ENCODE peak calls at places on chromosomes 3 and 15, in four cellular contexts. V is IMR-90, R is K562, L is HepG2. K is an unnamed sample.

GRCh38 chr3:128993461-128994172 is at the start of gene CFAP92:
- DNase-seq in V (peak), R (peak), L (no peak), K (peak)

GRCh38 chr3:10551139-10551538 is 45.8 kb upstream of the ATP2B2 start:
- DNase-seq in V (no peak), R (no peak), L (no peak), K (no peak)

GRCh38 chr3:20852712-20853111 is 666.7 kb upstream of the SGO1 start:
- DNase-seq in V (no peak), R (no peak), L (peak), K (no peak)

GRCh38 chr3:187976361-187976900 is 177.5 kb upstream of the LPP start:
- DNase-seq in V (no peak), R (no peak), L (no peak), K (no peak)

GRCh38 chr15:70964686-70965085 is 72.1 kb downstream of the LRRC49 start:
- DNase-seq in V (no peak), R (no peak), L (no peak), K (no peak)

GRCh38 chr3:115165266-115165665 is 18.2 kb upstream of the ZBTB20 start:
- DNase-seq in V (no peak), R (no peak), L (no peak), K (no peak)

GRCh38 chr3:53211704-53212702 is 43.8 kb downstream of the TKT start:
- DNase-seq in V (no peak), R (no peak), L (no peak), K (no peak)

GRCh38 chr3:89527736-89528335 is 420.4 kb downstream of the EPHA3 start:
- DNase-seq in V (no peak), R (no peak), L (no peak), K (no peak)

GRCh38 chr3:7728566-7729519 is 772.8 kb upstream of the LMCD1 start:
- DNase-seq in V (no peak), R (no peak), L (no peak), K (no peak)

GRCh38 chr3:117184574-117184973 is 475.0 kb downstream of the TUSC7 start:
- DNase-seq in V (peak), R (no peak), L (no peak), K (no peak)

GRCh38 chr3:29099775-29100174 is 181.1 kb upstream of the RBMS3 start:
- DNase-seq in V (peak), R (no peak), L (no peak), K (no peak)

GRCh38 chr15:68644996-68645395 is 66.2 kb downstream of the CORO2B start:
- DNase-seq in V (no peak), R (no peak), L (no peak), K (no peak)

GRCh38 chr3:138440137-138440536 is 5.7 kb downstream of the ESYT3 start:
- DNase-seq in V (no peak), R (no peak), L (no peak), K (no peak)

GRCh38 chr3:172033392-172033791 is 6.0 kb upstream of the FNDC3B start:
- DNase-seq in V (no peak), R (no peak), L (no peak), K (no peak)

GRCh38 chr3:102163039-102163817 is 271.6 kb upstream of the ZPLD1 start:
- DNase-seq in V (peak), R (no peak), L (no peak), K (peak)

GRCh38 chr3:34202975-34203374 is 404.5 kb downstream of the PDCD6IP start:
- DNase-seq in V (no peak), R (no peak), L (no peak), K (no peak)

GRCh38 chr3:141448606-141449216 is 38.1 kb upstream of the RASA2 start:
- DNase-seq in V (peak), R (no peak), L (no peak), K (no peak)

GRCh38 chr3:126320517-126321293 is 36.5 kb downstream of the KLF15 start:
- DNase-seq in V (no peak), R (no peak), L (no peak), K (no peak)

GRCh38 chr3:184218814-184219213 is 10.6 kb upstream of the VWA5B2 start:
- DNase-seq in V (no peak), R (no peak), L (no peak), K (no peak)

DNA sequence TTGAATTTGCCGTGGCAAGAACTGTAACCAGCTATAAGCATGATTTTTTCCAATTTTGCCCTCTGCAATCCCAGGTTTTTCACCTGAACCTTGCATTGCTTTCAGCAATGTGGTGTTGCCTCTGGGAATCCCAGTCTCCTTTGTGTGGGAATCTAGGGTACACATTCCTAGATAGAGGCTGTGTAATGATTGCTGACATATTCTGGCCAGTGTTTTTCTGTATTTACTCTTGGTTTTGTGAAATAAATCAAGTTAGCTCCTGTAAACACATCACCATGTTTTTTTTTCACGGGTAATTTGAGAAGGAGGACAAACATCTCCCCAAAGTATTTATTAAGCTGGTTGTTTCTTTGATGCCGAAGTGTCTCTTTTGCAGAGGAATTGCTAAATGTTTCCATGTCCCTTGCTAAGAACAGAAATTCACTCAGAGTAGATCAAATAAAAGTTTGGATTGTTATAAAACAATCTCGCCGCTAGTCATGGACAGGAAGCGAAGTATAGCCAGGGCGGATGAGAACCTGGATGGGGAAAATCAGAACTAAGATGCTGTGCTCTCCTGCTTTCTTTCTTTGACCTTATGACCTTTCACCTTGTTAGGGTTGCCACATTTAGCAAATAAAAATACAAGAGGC is 1.2 kb downstream of the CFAP91 start:
- DNase-seq in V (no peak), R (no peak), L (peak), K (no peak)
- H3K27ac ChIP-seq in V (no peak), R (no peak), L (no peak), K (no peak)

DNA sequence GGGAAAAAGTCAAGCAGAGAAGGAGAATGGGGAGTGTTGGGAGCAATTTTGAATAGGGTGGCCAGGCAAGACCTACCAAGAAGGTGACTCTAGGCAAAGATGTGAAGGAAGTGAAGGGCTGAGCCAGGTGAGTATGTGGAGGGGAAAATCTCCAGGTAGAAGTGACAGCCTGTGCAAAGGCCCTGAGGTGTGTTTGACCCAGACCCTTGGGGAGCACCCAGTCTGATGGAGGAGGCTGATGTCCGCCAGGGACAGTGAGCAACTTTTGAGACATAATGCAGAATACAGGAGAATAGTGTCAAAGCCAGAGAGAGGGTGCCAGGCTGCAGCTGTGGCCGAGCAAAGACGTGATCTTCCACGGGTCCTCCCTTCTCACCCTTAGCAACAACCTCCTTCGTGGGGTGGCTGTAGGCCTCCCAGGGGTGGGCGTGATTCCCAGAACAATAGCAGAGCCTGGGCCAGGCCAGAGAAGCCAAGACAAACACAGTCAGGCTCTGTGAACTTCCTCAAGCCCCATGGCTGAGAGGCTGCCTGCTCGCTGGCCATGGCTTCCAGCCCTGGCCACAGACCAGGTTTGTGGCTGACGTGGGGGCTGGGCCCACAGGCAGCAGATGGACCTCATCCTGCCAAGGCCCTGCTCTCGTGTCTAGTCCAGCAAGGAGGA is 58.1 kb downstream of the SLC6A6 start:
- DNase-seq in V (peak), R (no peak), L (no peak), K (no peak)
- TF ChIP-seq MAZ in V (peak), R (no peak), L (no peak), K (no peak)

GRCh38 chr3:193847402-193847801 is 254.4 kb downstream of the OPA1 start:
- DNase-seq in V (no peak), R (no peak), L (no peak), K (no peak)

GRCh38 chr3:193845144-193845543 is 252.1 kb downstream of the OPA1 start:
- DNase-seq in V (no peak), R (no peak), L (no peak), K (no peak)

GRCh38 chr3:193844472-193844871 is 251.5 kb downstream of the OPA1 start:
- DNase-seq in V (no peak), R (no peak), L (no peak), K (no peak)

GRCh38 chr3:193848547-193848946 is 255.5 kb downstream of the OPA1 start:
- DNase-seq in V (no peak), R (no peak), L (no peak), K (no peak)

DNA sequence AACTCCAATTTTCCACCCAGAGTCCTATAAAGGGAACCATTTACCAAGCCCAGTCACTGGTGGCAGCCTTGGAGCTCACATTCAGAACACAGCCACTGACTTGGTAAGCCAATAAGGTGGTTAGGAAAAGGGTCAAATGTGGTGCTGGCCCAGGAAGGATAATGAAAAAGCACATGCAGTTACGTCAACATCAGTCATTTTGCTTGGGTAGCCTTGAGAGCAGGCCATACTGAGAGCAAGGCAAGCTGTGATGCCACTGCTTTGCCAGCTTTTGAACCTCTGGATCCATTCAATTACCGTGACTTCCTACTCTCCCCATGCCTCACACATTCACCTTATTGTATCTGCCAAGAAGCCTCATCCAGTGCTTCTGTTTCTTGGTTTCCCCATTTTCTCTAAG is 253.6 kb downstream of the OPA1 start:
- DNase-seq in V (no peak), R (no peak), L (no peak), K (no peak)
- H3K27ac ChIP-seq in V (no peak), R (peak), L (no peak), K (no peak)

DNA sequence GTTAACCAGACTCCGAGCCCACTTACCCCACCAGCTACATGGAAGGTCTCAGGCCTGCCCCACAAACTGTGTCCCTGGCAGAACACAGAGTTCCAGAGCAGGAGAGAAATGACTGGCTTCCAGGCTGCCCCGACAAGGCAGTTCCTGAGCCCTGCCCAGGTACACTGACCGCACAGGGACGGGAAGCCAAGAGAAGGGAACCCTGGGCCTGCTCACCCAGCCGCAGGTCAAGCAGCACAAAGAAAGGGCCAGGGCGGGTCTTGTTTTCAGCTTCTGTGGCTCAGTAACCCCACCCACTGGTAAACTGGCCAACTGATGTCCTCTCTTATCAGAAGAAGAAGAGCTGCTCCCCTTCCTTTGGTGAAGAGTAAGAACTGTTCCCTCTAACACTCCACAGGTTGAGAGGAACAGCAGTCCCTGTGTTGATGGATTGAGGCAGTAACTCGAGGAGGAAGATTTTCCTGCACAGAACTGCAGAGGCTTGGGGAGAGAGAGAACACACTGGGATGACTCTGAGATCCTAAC is 68.4 kb downstream of the CRTC3 start:
- DNase-seq in V (no peak), R (peak), L (peak), K (no peak)
- TF ChIP-seq MAZ in V (no peak), R (peak), L (no peak), K (no peak)

DNA sequence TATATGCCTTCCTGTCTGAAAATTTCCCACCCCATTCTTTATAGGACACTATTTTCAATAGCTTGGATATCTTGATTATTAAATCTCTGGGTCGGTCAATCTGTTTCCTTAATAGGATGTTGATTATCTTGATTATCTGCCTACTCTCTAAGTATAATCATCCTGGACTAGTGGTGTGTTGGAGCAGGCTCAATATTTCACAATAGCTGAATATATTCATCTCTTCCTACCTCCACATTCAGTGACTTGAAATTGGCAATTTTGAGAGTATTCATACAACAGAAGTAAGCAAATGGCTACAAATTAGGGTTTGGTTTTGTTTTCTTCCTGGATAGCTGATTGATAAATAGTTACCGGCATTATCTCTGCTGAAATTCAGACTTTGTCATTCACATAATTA is 1162.6 kb downstream of the ROBO1 start:
- DNase-seq in V (no peak), R (no peak), L (no peak), K (no peak)
- H3K27ac ChIP-seq in V (no peak), R (no peak), L (no peak), K (no peak)

DNA sequence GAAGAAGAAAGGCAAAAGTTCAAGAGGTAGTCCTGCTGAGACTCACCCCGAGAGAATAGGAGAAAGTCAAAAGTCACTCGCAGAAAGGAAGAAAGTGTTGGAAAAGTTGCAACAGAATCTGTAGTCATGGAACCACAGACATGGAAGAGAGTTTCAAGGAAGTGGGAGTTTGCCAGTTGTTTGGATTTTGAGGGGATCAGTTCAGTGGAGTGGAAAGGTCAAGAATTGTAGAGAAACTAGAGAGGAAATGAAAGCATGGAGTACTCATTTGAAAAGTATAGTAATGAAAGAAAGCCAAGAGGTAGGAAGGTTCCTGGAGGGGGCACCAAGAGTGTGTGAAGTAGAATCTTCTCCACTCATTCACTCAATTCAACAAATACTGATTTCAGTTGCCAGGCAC is 34.7 kb downstream of the SPTSSB start:
- DNase-seq in V (no peak), R (no peak), L (no peak), K (no peak)
- TF ChIP-seq MAZ in V (no peak), R (no peak), L (no peak), K (no peak)

DNA sequence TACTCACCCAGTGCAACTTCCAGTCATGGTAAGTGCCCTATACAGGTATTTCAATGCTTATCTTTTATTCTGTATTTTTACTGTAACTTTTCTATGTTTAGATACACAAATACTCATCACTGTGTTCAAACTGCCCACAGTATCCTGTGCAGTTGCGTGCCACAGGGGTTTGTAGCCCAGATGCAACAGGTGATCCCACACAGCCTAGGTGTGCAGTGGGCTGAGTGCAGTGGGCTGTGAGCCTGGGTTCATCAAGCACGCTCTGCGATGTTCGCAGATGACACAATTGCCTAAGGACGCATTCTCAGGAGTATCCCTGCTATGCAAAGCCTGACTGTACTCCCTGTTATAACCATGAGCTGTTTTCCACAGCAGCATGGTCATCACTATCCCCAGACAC is 36.2 kb upstream of the VGLL4 start:
- DNase-seq in V (no peak), R (no peak), L (no peak), K (no peak)
- H3K27ac ChIP-seq in V (no peak), R (no peak), L (no peak), K (no peak)

DNA sequence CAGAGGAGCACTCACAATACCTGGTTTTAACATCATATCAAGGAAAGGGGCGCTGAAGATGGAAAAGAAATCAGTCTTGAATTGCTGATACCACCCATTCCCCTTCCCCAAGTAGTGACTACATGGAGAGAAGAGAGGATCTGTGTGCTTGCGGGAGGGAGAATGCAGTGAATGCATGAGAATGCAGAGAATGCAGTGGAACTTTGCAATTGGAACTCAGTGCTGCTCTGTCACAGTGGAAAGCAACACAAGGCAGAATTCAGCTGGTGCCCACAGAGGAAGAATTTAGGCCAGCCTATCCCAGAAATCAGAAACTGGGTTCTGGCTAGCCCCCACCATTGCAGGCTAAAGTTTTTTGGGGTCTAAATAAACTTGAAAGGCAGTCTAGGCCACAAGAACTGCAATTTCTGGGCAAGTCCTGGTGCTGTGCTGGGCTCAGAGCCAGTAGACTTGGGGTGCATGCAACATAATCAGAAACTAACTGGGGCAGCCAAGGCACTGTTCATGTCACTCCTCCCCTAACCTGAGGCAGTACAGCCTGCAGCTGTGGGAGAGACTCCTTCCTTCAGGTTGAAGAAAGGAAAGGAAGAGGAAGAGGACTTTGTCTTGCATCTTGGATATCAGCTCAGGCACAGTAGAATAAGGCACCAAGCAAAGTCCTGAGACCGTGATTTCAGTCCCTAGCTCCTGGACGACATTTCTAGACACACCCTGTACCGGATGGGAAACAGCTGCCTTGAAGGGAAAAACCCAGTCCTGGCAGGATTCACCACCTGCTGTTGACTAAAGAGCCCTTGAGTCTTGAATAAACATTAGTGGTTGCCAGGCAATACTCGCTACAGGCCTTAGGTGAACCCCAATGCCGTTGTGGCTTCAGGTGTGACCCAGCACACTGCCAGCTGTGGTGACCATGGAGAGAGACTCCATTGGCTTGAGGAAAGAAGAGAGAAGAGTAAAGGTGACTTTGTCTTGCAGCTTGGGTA is 329.3 kb downstream of the TBL1XR1 start:
- DNase-seq in V (no peak), R (no peak), L (no peak), K (no peak)
- TF ChIP-seq MAZ in V (no peak), R (no peak), L (no peak), K (no peak)

DNA sequence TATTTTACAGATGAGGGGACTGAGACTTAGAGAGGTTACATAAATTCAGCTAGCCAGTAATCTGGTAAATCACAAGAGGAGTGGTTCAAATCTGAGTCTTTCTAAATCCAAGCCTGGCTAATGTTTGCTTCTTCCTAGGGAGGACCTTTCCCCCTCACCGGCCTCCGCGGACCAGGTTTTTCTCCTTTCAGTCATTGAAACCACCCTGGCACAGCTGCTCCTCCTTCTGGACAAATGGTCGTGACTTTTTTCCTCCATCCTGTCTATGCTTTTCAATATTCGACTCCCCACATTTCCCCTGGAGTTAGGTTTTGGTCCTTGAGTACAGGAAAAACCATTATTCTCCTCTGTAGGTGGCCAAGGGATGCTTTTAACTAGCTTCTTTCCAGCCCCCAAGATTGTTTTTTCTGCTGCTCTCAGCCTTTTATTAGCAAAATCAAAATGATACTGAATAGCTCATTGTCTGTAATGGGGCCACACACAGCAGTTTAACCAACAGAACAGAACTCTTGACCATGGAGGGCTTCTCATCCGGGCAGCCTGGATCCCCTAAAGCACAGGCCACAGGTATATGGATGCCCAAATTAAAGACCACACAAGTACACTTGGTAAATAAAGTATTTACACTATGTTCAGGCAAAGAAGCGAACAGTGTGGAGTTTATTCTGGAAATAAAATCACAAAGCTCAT is 85.9 kb upstream of the KLHL25 start:
- DNase-seq in V (no peak), R (no peak), L (no peak), K (no peak)
- H3K27ac ChIP-seq in V (no peak), R (no peak), L (no peak), K (no peak)

K was measured in A549.